ENCODE peak calls at places on chromosome 20, in four cellular contexts. Q is NCI-H2081; O is uterus; M is activated CD4-positive, alpha-beta T cell treated with anti-CD3 and anti-CD28 coated beads for 1 hour. E is an unnamed sample.

GRCh38 chr20:2451422-2451821 is 19.2 kb downstream of the SNRPB start:
- DNase-seq in Q (no peak), O (no peak), M (no peak), E (no peak)

GRCh38 chr20:49747707-49748524 is 34.2 kb upstream of the B4GALT5 start:
- DNase-seq in Q (no peak), O (peak; percentile 87), M (no peak), E (no peak)

GRCh38 chr20:8790442-8791074 is 278.3 kb upstream of the PLCB4 start:
- DNase-seq in Q (peak; percentile 30), O (no peak), M (no peak), E (no peak)

GRCh38 chr20:61514805-61515505 is 262.9 kb downstream of the CDH4 start:
- DNase-seq in Q (no peak), O (no peak), M (no peak), E (no peak)

GRCh38 chr20:41411458-41411857 is 44.8 kb upstream of the EMILIN3 start:
- DNase-seq in Q (no peak), O (no peak), M (no peak), E (no peak)

GRCh38 chr20:9068232-9068781 is 580 bp upstream of the PLCB4 start:
- DNase-seq in Q (peak; percentile 81), O (no peak), M (no peak), E (no peak)

GRCh38 chr20:5078399-5078958 is 41.3 kb downstream of the PCNA start:
- DNase-seq in Q (no peak), O (peak; percentile 37), M (peak; percentile 60), E (peak; percentile 67)

GRCh38 chr20:44039741-44040140 is 125.1 kb downstream of the TOX2 start:
- DNase-seq in Q (no peak), O (no peak), M (no peak), E (no peak)

GRCh38 chr20:62501801-62502495 is 26.2 kb upstream of the GATA5 start:
- DNase-seq in Q (no peak), O (no peak), M (peak; percentile 34), E (peak; percentile 68)

GRCh38 chr20:23114448-23114847 is 28.3 kb upstream of the CD93 start:
- DNase-seq in Q (no peak), O (no peak), M (no peak), E (no peak)

GRCh38 chr20:6515261-6515660 is 252.2 kb upstream of the BMP2 start:
- DNase-seq in Q (no peak), O (no peak), M (no peak), E (no peak)

GRCh38 chr20:62622877-62623487 is 19.3 kb upstream of the SLCO4A1 start:
- DNase-seq in Q (no peak), O (no peak), M (no peak), E (no peak)

GRCh38 chr20:43538855-43539700 is 19.7 kb upstream of the SGK2 start:
- DNase-seq in Q (no peak), O (no peak), M (no peak), E (no peak)

GRCh38 chr20:43901296-43901695 is 13.4 kb upstream of the TOX2 start:
- DNase-seq in Q (no peak), O (no peak), M (no peak), E (no peak)

GRCh38 chr20:47020231-47020630 is 125.6 kb downstream of the EYA2 start:
- DNase-seq in Q (no peak), O (no peak), M (no peak), E (no peak)

GRCh38 chr20:53382263-53382844 is 211.3 kb downstream of the ZNF217 start:
- DNase-seq in Q (no peak), O (no peak), M (no peak), E (no peak)